ENCODE peak calls at places on chromosomes 13 and 19, in four cellular contexts. N, B, F and I are unnamed samples.

GRCh38 chr13:100154835-100155463 is 66.1 kb downstream of the PCCA start:
- DNase-seq in N (no peak), B (no peak), F (no peak), I (no peak)

GRCh38 chr19:14048439-14049153 is 13.3 kb downstream of the PALM3 start:
- DNase-seq in N (peak), B (peak), F (peak), I (peak)

GRCh38 chr13:47679391-47679790 is 321.7 kb downstream of the SUCLA2 start:
- DNase-seq in N (no peak), B (peak), F (no peak), I (peak)

GRCh38 chr19:1811472-1811894 is 593 bp downstream of the ATP8B3 start:
- DNase-seq in N (no peak), B (peak), F (peak), I (peak)

GRCh38 chr19:14347999-14348889 is 33.0 kb upstream of the ADGRE5 start:
- DNase-seq in N (peak), B (peak), F (peak), I (peak)

GRCh38 chr19:10500247-10500592 is 2.9 kb downstream of the KEAP1 start:
- DNase-seq in N (no peak), B (no peak), F (no peak), I (no peak)

GRCh38 chr13:36323951-36324566 is 22.1 kb downstream of the SPART start:
- DNase-seq in N (no peak), B (peak), F (no peak), I (peak)

GRCh38 chr19:10764340-10764894 is 46.5 kb downstream of the DNM2 start:
- DNase-seq in N (no peak), B (no peak), F (no peak), I (no peak)

GRCh38 chr13:79492313-79492798 is 11.4 kb downstream of the NDFIP2 start:
- DNase-seq in N (no peak), B (no peak), F (no peak), I (no peak)

GRCh38 chr19:44731081-44731480 is 17.4 kb upstream of the BCL3 start:
- DNase-seq in N (no peak), B (no peak), F (no peak), I (no peak)